ENCODE peak calls at places on chromosomes 2 and 18, in five cellular contexts. Z, L, K, V and M are unnamed samples. For H3K9me3, the result is how much of the 10 kb centered on the place peaks cover.

GRCh38 chr2:212711851-212712250 is 173.2 kb upstream of the ERBB4 start:
- DNase-seq in K (peak), V (peak), L (no peak), Z (no peak), M (no peak)

GRCh38 chr2:66888791-66889631 is 454.1 kb downstream of the MEIS1 start:
- DNase-seq in Z (no peak), K (peak), L (peak), V (peak), M (no peak)

GRCh38 chr2:172196768-172197322 is 94.1 kb upstream of the DLX2 start:
- DNase-seq in L (peak), Z (no peak), K (peak), V (no peak), M (no peak)

GRCh38 chr2:172253190-172254052 is 150.7 kb upstream of the DLX2 start:
- DNase-seq in L (peak), K (peak), Z (no peak), V (peak), M (peak)

GRCh38 chr2:15222856-15223255 is 338.3 kb downstream of the NBAS start:
- DNase-seq in L (no peak), K (no peak), V (no peak), Z (no peak), M (no peak)

GRCh38 chr2:88568179-88568578 is 59.1 kb downstream of the EIF2AK3 start:
- DNase-seq in Z (no peak), K (no peak), V (no peak), L (no peak), M (no peak)

GRCh38 chr2:197433770-197434438 is 924 bp downstream of the SF3B1 start:
- DNase-seq in Z (no peak), K (peak), V (no peak), L (no peak), M (no peak)

GRCh38 chr2:10830641-10831386 is 18.2 kb upstream of the PDIA6 start:
- DNase-seq in Z (no peak), L (no peak), K (no peak), V (no peak), M (no peak)

GRCh38 chr2:11930211-11930761 is 183.9 kb downstream of the LPIN1 start:
- DNase-seq in Z (no peak), K (no peak), V (no peak), L (no peak), M (no peak)

GRCh38 chr2:99430614-99431258 is 59.1 kb downstream of the REV1 start:
- DNase-seq in L (no peak), K (peak), Z (no peak), V (no peak), M (no peak)

GRCh38 chr2:62374301-62374960 is 131.6 kb downstream of the TMEM17 start:
- DNase-seq in V (no peak), L (no peak), Z (no peak), K (no peak), M (no peak)

GRCh38 chr2:183892315-183892941 is 705.9 kb upstream of the ZNF804A start:
- DNase-seq in L (no peak), Z (no peak), K (no peak), V (no peak), M (no peak)

GRCh38 chr2:219279916-219280516 is 850 bp downstream of the DNAJB2 start:
- DNase-seq in L (no peak), K (no peak), Z (no peak), V (no peak), M (peak)

GRCh38 chr2:55865095-55865835 is 58.3 kb downstream of the EFEMP1 start:
- DNase-seq in L (no peak), K (peak), Z (no peak), V (peak), M (no peak)

GRCh38 chr18:63317982-63318881 is 1.3 kb downstream of the BCL2 start:
- DNase-seq in V (no peak), L (peak), Z (peak), K (no peak), M (peak)

GRCh38 chr2:1654696-1655374 is 89.5 kb downstream of the PXDN start:
- DNase-seq in V (no peak), K (no peak), L (no peak), Z (peak), M (no peak)

GRCh38 chr2:25587361-25587760 is 86.0 kb downstream of the DTNB start:
- DNase-seq in K (peak), L (no peak), V (no peak), Z (no peak), M (no peak)
- H3K9me3 ChIP-seq in K (under half), L (under half), V (under half), Z (under half), M (under half)

GRCh38 chr2:112121682-112122254 is 16.4 kb upstream of the FBLN7 start:
- DNase-seq in L (no peak), Z (no peak), K (peak), V (peak), M (no peak)
- TF ChIP-seq CTCF in L (peak), Z (peak), K (peak), V (peak), M (peak)

DNA sequence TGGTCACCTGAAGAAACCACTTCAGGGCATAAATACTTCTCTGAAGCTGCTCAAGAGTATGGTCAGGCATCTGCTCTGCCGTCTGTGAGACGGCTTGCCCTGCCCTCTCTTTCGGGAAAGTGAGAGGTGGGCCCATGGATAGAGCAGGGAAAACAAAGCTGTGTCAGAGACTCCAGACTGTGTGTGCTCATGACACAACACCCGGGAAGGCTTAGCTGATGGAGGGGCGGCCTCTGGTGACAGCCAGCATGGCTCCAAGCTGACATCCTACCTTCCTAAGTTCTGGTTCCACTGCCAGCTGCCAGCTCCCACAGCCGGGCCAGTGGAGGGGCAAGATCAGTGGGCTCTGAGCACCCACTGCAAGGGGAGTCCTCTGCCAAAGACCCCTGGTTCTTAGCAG is 215.3 kb downstream of the ANKRD30B start:
- DNase-seq in V (no peak), Z (no peak), L (no peak), K (no peak), M (no peak)
- H3K9me3 ChIP-seq in V (under half), Z (half or more), L (under half), K (under half), M (under half)

DNA sequence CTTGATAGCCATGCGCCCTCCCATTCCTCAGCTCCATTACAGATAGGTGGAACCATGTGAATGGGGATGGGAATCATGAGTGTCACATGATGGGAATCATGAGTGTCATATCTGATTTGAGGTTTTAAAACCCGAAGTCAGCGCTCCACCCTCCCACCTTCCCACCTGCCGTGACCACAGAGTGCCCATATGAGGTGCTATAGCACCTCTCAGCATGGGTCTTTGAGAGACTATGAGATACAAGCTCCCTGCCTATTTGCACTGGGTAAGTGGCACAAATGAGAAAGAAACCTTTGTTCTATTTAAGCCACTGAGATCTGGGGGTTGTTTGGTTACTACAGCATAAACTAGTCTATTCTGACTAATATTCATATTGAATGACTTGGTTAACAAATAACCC is 78.5 kb upstream of the PTPRM start:
- DNase-seq in V (peak), K (no peak), Z (no peak), L (no peak), M (no peak)
- TF ChIP-seq CTCF in V (no peak), K (no peak), Z (peak), L (no peak), M (no peak)

GRCh38 chr2:57934659-57935058 is 111.9 kb upstream of the VRK2 start:
- DNase-seq in V (no peak), K (no peak), L (no peak), Z (no peak), M (no peak)
- H3K9me3 ChIP-seq in V (under half), K (under half), L (under half), Z (under half), M (under half)

GRCh38 chr2:39433586-39434195 is 3.4 kb downstream of the MAP4K3 start:
- DNase-seq in L (no peak), K (no peak), Z (no peak), V (no peak), M (no peak)

GRCh38 chr2:39434233-39434897 is 2.7 kb downstream of the MAP4K3 start:
- DNase-seq in K (peak), L (no peak), V (no peak), Z (no peak), M (no peak)

GRCh38 chr2:39431592-39432316 is 5.3 kb downstream of the MAP4K3 start:
- DNase-seq in V (no peak), K (no peak), Z (no peak), L (no peak), M (no peak)

GRCh38 chr2:39435254-39435653 is 1.8 kb downstream of the MAP4K3 start:
- DNase-seq in L (no peak), V (no peak), K (peak), Z (no peak), M (no peak)

DNA sequence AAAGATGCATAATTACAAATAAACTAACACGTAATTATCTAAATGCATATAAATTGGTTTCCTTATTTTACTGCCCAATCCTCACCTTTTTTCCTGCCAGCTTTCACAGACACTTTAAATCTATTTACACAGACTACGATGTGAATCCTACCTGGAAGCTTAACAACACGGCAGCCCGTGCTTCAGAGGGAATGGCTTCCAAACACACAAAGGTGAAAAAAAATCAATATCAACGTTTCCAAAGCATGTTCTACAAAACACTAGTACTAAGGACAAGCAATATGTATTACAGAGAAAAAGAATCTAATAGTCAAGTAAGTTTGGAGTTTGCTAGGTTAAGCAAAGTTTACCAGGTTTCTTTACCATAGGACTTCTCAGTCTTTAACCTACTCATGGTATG is 4.4 kb downstream of the MAP4K3 start:
- DNase-seq in V (no peak), L (no peak), K (no peak), Z (no peak), M (no peak)
- TF ChIP-seq CTCF in V (no peak), L (no peak), K (no peak), Z (no peak), M (no peak)

DNA sequence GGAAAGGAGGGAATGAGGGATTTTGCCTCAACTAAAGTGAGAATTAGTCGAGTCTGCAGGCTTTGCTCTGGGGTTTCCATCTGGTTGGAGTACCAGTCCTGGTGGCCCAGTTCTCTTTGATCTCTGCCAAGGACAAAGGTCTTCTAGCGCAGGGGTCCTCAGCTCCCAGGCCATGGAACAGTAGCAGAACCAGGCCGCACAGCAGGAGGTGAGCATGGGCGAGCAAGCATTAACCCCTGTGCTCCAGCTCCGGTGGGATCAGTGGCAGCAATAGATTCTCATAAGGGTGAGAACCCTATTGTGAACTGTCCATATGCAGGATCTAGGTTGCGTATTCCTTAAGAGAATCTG is 23.9 kb downstream of the MTHFD2 start:
- DNase-seq in V (no peak), L (no peak), K (no peak), Z (no peak), M (no peak)
- H3K9me3 ChIP-seq in V (under half), L (under half), K (under half), Z (under half), M (under half)

DNA sequence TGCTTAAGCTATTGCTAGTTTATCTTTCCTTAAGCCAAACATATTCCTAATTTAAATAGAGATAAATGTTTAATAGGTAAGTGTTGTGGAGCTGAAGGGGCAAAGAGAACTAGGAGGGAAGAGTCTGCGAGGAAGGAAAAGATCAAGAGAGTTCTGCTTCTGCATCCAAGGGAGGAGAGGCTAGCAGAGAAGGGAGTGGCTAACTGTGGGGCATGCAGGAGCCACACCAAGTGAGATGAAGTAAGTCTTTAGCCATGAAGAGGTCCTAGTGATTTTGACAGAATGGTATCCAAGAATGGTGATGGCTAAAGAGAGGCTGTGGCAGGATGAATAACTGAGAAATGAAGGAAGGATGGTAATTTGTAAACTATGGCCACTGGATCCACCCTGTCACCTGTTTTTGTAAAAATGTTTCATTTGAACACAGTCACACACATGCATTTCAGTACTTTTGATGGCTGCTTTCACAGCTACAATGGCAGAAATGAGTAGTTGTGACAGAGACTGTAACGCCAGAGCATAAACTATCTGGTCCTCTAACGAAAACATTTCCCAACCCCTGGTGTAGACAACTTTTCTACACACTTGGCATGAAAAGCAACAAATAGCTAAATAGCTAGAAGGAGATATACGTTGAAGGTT is 15.6 kb downstream of the TPGS2 start:
- DNase-seq in V (no peak), Z (no peak), L (no peak), K (no peak), M (no peak)
- TF ChIP-seq CTCF in V (no peak), Z (no peak), L (no peak), K (no peak), M (no peak)